ENCODE peak calls at places on chromosomes 13 and 19, in seven cellular contexts. One of them, this sample, is unnamed.

GRCh38 chr19:41327499-41328156 is 17.7 kb downstream of the CCDC97 start:
- DNase-seq in stimulated activated CD8-positive, alpha-beta memory T cell treated with anti-CD3 and anti-CD28 coated beads, Interleukin-2, amount 100 ng/mL, for 48 hours: peak; percentile 83
- DNase-seq in amniotic stem cell: no peak
- DNase-seq in SJSA1: peak; percentile 73
- DNase-seq in kidney tubule cell: peak; percentile 86
- DNase-seq in AG09309: no peak
- DNase-seq in left colon: peak; percentile 88
- DNase-seq in this sample: no peak

GRCh38 chr19:34171877-34172660 is at the start of gene LSM14A:
- DNase-seq in stimulated activated CD8-positive, alpha-beta memory T cell treated with anti-CD3 and anti-CD28 coated beads, Interleukin-2, amount 100 ng/mL, for 48 hours: peak; percentile 79
- DNase-seq in AG09309: peak; percentile 60
- DNase-seq in kidney tubule cell: peak; percentile 92
- DNase-seq in left colon: peak; percentile 90
- DNase-seq in SJSA1: peak; percentile 92
- DNase-seq in amniotic stem cell: peak; percentile 86
- DNase-seq in this sample: peak; percentile 46

GRCh38 chr19:13530720-13531119 is 24.4 kb upstream of the CACNA1A start:
- DNase-seq in kidney tubule cell: no peak
- DNase-seq in left colon: no peak
- DNase-seq in stimulated activated CD8-positive, alpha-beta memory T cell treated with anti-CD3 and anti-CD28 coated beads, Interleukin-2, amount 100 ng/mL, for 48 hours: no peak
- DNase-seq in SJSA1: no peak
- DNase-seq in AG09309: no peak
- DNase-seq in amniotic stem cell: no peak
- DNase-seq in this sample: no peak

GRCh38 chr19:35080613-35081170 is 34.9 kb upstream of the FXYD3 start:
- DNase-seq in SJSA1: no peak
- DNase-seq in left colon: no peak
- DNase-seq in AG09309: no peak
- DNase-seq in amniotic stem cell: no peak
- DNase-seq in kidney tubule cell: no peak
- DNase-seq in stimulated activated CD8-positive, alpha-beta memory T cell treated with anti-CD3 and anti-CD28 coated beads, Interleukin-2, amount 100 ng/mL, for 48 hours: no peak
- DNase-seq in this sample: no peak

GRCh38 chr13:50393641-50394040 is 378.4 kb downstream of the KCNRG start:
- DNase-seq in AG09309: no peak
- DNase-seq in stimulated activated CD8-positive, alpha-beta memory T cell treated with anti-CD3 and anti-CD28 coated beads, Interleukin-2, amount 100 ng/mL, for 48 hours: no peak
- DNase-seq in amniotic stem cell: no peak
- DNase-seq in left colon: no peak
- DNase-seq in SJSA1: no peak
- DNase-seq in kidney tubule cell: no peak
- DNase-seq in this sample: no peak

GRCh38 chr19:53818756-53819155 is 5.4 kb downstream of the NLRP12 start:
- DNase-seq in stimulated activated CD8-positive, alpha-beta memory T cell treated with anti-CD3 and anti-CD28 coated beads, Interleukin-2, amount 100 ng/mL, for 48 hours: no peak
- DNase-seq in amniotic stem cell: no peak
- DNase-seq in SJSA1: no peak
- DNase-seq in AG09309: no peak
- DNase-seq in kidney tubule cell: no peak
- DNase-seq in left colon: no peak
- DNase-seq in this sample: no peak

GRCh38 chr19:55545443-55545842 is at the start of gene SBK3:
- DNase-seq in AG09309: no peak
- DNase-seq in SJSA1: no peak
- DNase-seq in left colon: no peak
- DNase-seq in kidney tubule cell: no peak
- DNase-seq in amniotic stem cell: no peak
- DNase-seq in stimulated activated CD8-positive, alpha-beta memory T cell treated with anti-CD3 and anti-CD28 coated beads, Interleukin-2, amount 100 ng/mL, for 48 hours: no peak
- DNase-seq in this sample: no peak

GRCh38 chr13:21231426-21231945 is 55.0 kb downstream of the MRPL57 start:
- DNase-seq in amniotic stem cell: no peak
- DNase-seq in kidney tubule cell: no peak
- DNase-seq in stimulated activated CD8-positive, alpha-beta memory T cell treated with anti-CD3 and anti-CD28 coated beads, Interleukin-2, amount 100 ng/mL, for 48 hours: no peak
- DNase-seq in AG09309: no peak
- DNase-seq in left colon: no peak
- DNase-seq in SJSA1: no peak
- DNase-seq in this sample: no peak

GRCh38 chr19:15294591-15294990 is 37.7 kb downstream of the BRD4 start:
- DNase-seq in SJSA1: no peak
- DNase-seq in kidney tubule cell: no peak
- DNase-seq in stimulated activated CD8-positive, alpha-beta memory T cell treated with anti-CD3 and anti-CD28 coated beads, Interleukin-2, amount 100 ng/mL, for 48 hours: no peak
- DNase-seq in AG09309: no peak
- DNase-seq in left colon: no peak
- DNase-seq in amniotic stem cell: no peak
- DNase-seq in this sample: no peak

GRCh38 chr19:38173324-38174041 is 50.5 kb downstream of the DPF1 start:
- DNase-seq in kidney tubule cell: peak; percentile 49
- DNase-seq in left colon: no peak
- DNase-seq in amniotic stem cell: no peak
- DNase-seq in stimulated activated CD8-positive, alpha-beta memory T cell treated with anti-CD3 and anti-CD28 coated beads, Interleukin-2, amount 100 ng/mL, for 48 hours: no peak
- DNase-seq in AG09309: peak; percentile 18
- DNase-seq in SJSA1: no peak
- DNase-seq in this sample: no peak

GRCh38 chr19:13718733-13719132 is 45.6 kb upstream of the MRI1 start:
- DNase-seq in AG09309: peak; percentile 43
- DNase-seq in kidney tubule cell: peak; percentile 65
- DNase-seq in stimulated activated CD8-positive, alpha-beta memory T cell treated with anti-CD3 and anti-CD28 coated beads, Interleukin-2, amount 100 ng/mL, for 48 hours: no peak
- DNase-seq in amniotic stem cell: peak; percentile 34
- DNase-seq in left colon: peak; percentile 35
- DNase-seq in SJSA1: no peak
- DNase-seq in this sample: peak; percentile 25

GRCh38 chr19:13902993-13903555 is 2.8 kb downstream of the BRME1 start:
- DNase-seq in SJSA1: no peak
- DNase-seq in left colon: no peak
- DNase-seq in amniotic stem cell: no peak
- DNase-seq in kidney tubule cell: no peak
- DNase-seq in AG09309: no peak
- DNase-seq in stimulated activated CD8-positive, alpha-beta memory T cell treated with anti-CD3 and anti-CD28 coated beads, Interleukin-2, amount 100 ng/mL, for 48 hours: no peak
- DNase-seq in this sample: no peak

GRCh38 chr13:89900104-89900760 is 1447.3 kb upstream of the MIR17HG start:
- DNase-seq in stimulated activated CD8-positive, alpha-beta memory T cell treated with anti-CD3 and anti-CD28 coated beads, Interleukin-2, amount 100 ng/mL, for 48 hours: no peak
- DNase-seq in left colon: no peak
- DNase-seq in AG09309: no peak
- DNase-seq in SJSA1: no peak
- DNase-seq in amniotic stem cell: no peak
- DNase-seq in kidney tubule cell: no peak
- DNase-seq in this sample: no peak

GRCh38 chr13:43981512-43982301 is 102.0 kb downstream of the LACC1 start:
- DNase-seq in SJSA1: no peak
- DNase-seq in amniotic stem cell: no peak
- DNase-seq in left colon: no peak
- DNase-seq in kidney tubule cell: no peak
- DNase-seq in AG09309: no peak
- DNase-seq in stimulated activated CD8-positive, alpha-beta memory T cell treated with anti-CD3 and anti-CD28 coated beads, Interleukin-2, amount 100 ng/mL, for 48 hours: no peak
- DNase-seq in this sample: no peak

GRCh38 chr19:36140289-36141038 is 598 bp downstream of the CAPNS1 start:
- DNase-seq in amniotic stem cell: no peak
- DNase-seq in AG09309: no peak
- DNase-seq in stimulated activated CD8-positive, alpha-beta memory T cell treated with anti-CD3 and anti-CD28 coated beads, Interleukin-2, amount 100 ng/mL, for 48 hours: peak; percentile 14
- DNase-seq in SJSA1: peak; percentile 68
- DNase-seq in kidney tubule cell: peak; percentile 75
- DNase-seq in left colon: peak; percentile 62
- DNase-seq in this sample: no peak

GRCh38 chr13:107202371-107203023 is 634.6 kb upstream of the ARGLU1 start:
- DNase-seq in stimulated activated CD8-positive, alpha-beta memory T cell treated with anti-CD3 and anti-CD28 coated beads, Interleukin-2, amount 100 ng/mL, for 48 hours: no peak
- DNase-seq in kidney tubule cell: peak; percentile 30
- DNase-seq in AG09309: no peak
- DNase-seq in left colon: no peak
- DNase-seq in SJSA1: peak; percentile 50
- DNase-seq in amniotic stem cell: no peak
- DNase-seq in this sample: no peak

GRCh38 chr13:31538067-31539042 is 201.0 kb upstream of the RXFP2 start:
- DNase-seq in kidney tubule cell: peak; percentile 20
- DNase-seq in left colon: peak; percentile 30
- DNase-seq in SJSA1: peak; percentile 54
- DNase-seq in amniotic stem cell: peak; percentile 47
- DNase-seq in stimulated activated CD8-positive, alpha-beta memory T cell treated with anti-CD3 and anti-CD28 coated beads, Interleukin-2, amount 100 ng/mL, for 48 hours: no peak
- DNase-seq in AG09309: no peak
- DNase-seq in this sample: no peak

GRCh38 chr13:78185700-78186099 is 267.1 kb upstream of the EDNRB start:
- DNase-seq in SJSA1: no peak
- DNase-seq in amniotic stem cell: no peak
- DNase-seq in stimulated activated CD8-positive, alpha-beta memory T cell treated with anti-CD3 and anti-CD28 coated beads, Interleukin-2, amount 100 ng/mL, for 48 hours: no peak
- DNase-seq in left colon: no peak
- DNase-seq in kidney tubule cell: no peak
- DNase-seq in AG09309: no peak
- DNase-seq in this sample: no peak

GRCh38 chr19:20067898-20068297 is 9.9 kb upstream of the ZNF90 start:
- DNase-seq in stimulated activated CD8-positive, alpha-beta memory T cell treated with anti-CD3 and anti-CD28 coated beads, Interleukin-2, amount 100 ng/mL, for 48 hours: no peak
- DNase-seq in AG09309: no peak
- DNase-seq in kidney tubule cell: no peak
- DNase-seq in SJSA1: no peak
- DNase-seq in amniotic stem cell: no peak
- DNase-seq in left colon: no peak
- DNase-seq in this sample: no peak

GRCh38 chr13:70844391-70845108 is 736.3 kb upstream of the KLHL1 start:
- DNase-seq in amniotic stem cell: no peak
- DNase-seq in kidney tubule cell: no peak
- DNase-seq in AG09309: no peak
- DNase-seq in stimulated activated CD8-positive, alpha-beta memory T cell treated with anti-CD3 and anti-CD28 coated beads, Interleukin-2, amount 100 ng/mL, for 48 hours: no peak
- DNase-seq in left colon: peak; percentile 51
- DNase-seq in SJSA1: no peak
- DNase-seq in this sample: no peak